ENCODE peak calls at places on chromosomes 6 and 20, in seven cellular contexts. G, Y, L, N, X, K and P are unnamed samples.

GRCh38 chr6:145189836-145190235 is 545.5 kb downstream of the EPM2A start:
- DNase-seq in L (no peak), G (no peak), N (no peak), X (no peak), Y (no peak), K (no peak), P (no peak)

GRCh38 chr6:36752187-36752885 is 54.7 kb downstream of the RAB44 start:
- DNase-seq in N (no peak), L (no peak), G (no peak), K (peak; percentile 54), X (no peak), Y (no peak), P (no peak)

GRCh38 chr6:46465294-46466165 is 25.7 kb downstream of the RCAN2 start:
- DNase-seq in N (no peak), X (no peak), Y (no peak), G (no peak), K (no peak), L (no peak), P (no peak)

GRCh38 chr20:341682-342081 is 5.2 kb upstream of the NRSN2 start:
- DNase-seq in G (peak; percentile 42), Y (no peak), X (no peak), N (no peak), K (no peak), L (no peak), P (no peak)

GRCh38 chr6:165922309-165922794 is 245.3 kb downstream of the TBXT start:
- DNase-seq in L (no peak), Y (no peak), K (no peak), N (no peak), G (no peak), X (no peak), P (no peak)

GRCh38 chr6:54694928-54695532 is 151.5 kb upstream of the FAM83B start:
- DNase-seq in L (no peak), Y (no peak), N (no peak), K (no peak), G (no peak), X (no peak), P (no peak)

GRCh38 chr6:36596359-36596758 is 2.2 kb downstream of the SRSF3 start:
- DNase-seq in X (no peak), Y (no peak), N (no peak), L (peak; percentile 31), K (no peak), G (no peak), P (no peak)

GRCh38 chr6:165640767-165641166 is 22.3 kb downstream of the PDE10A start:
- DNase-seq in K (no peak), N (no peak), L (no peak), G (no peak), X (no peak), Y (no peak), P (no peak)

GRCh38 chr6:42505377-42505702 is 53.6 kb upstream of the TRERF1 start:
- DNase-seq in L (no peak), G (no peak), X (no peak), N (no peak), Y (no peak), K (no peak), P (no peak)

GRCh38 chr20:47666304-47666703 is 119.0 kb downstream of the SULF2 start:
- DNase-seq in L (peak; percentile 52), K (no peak), Y (no peak), X (no peak), G (no peak), N (no peak), P (no peak)

GRCh38 chr20:25178563-25179438 is 16.7 kb upstream of the ENTPD6 start:
- DNase-seq in K (peak; percentile 33), Y (no peak), X (no peak), N (no peak), L (peak; percentile 71), G (peak; percentile 62), P (no peak)

GRCh38 chr6:160005861-160006540 is 37.1 kb downstream of the IGF2R start:
- DNase-seq in N (no peak), G (no peak), X (no peak), L (no peak), Y (peak; percentile 64), K (no peak), P (no peak)

GRCh38 chr6:26383624-26384417 is 913 bp downstream of the BTN2A2 start:
- DNase-seq in Y (no peak), X (no peak), N (no peak), K (peak; percentile 34), L (peak; percentile 66), G (peak; percentile 51), P (no peak)

GRCh38 chr6:43926644-43927524 is 156.9 kb downstream of the VEGFA start:
- DNase-seq in N (no peak), L (no peak), X (no peak), K (peak; percentile 72), Y (no peak), G (peak; percentile 92), P (peak; percentile 49)

GRCh38 chr20:6028795-6029194 is 25.1 kb downstream of the LRRN4 start:
- DNase-seq in K (no peak), X (no peak), Y (no peak), L (no peak), N (no peak), G (no peak), P (no peak)

GRCh38 chr6:19781269-19781668 is 55.9 kb upstream of the ID4 start:
- DNase-seq in K (no peak), X (no peak), N (no peak), Y (no peak), G (no peak), L (no peak), P (no peak)
- H3K27ac ChIP-seq in K (no peak overlapping the region), X (no peak overlapping the region), N (no peak overlapping the region), Y (no peak overlapping the region), G (no peak overlapping the region), L (no peak overlapping the region), P (no peak overlapping the region)

DNA sequence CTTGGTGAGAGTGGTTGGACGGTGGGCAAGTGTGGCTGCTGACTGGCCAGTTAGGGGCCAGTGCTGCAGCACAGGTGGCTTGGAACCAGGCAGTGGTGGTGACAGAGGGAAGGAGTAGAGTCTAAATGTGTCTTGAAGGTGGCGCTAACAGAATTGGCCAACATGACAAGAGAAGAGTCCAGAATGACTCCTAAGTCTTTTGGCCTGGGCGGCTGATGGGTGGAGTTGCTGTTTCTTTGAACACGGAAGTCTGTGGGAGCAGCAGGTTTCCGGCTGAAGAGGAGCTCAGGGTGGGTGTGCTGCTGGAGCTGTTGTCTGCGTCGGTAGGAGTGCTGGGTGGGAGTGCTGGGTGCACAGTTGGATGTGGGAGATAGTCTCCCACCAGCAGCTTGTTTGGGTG is 10.1 kb downstream of the LSM14B start:
- DNase-seq in N (no peak), Y (peak; percentile 58), X (no peak), L (no peak), G (no peak), K (no peak), P (no peak)
- H3K27ac ChIP-seq in N (no peak overlapping the region), Y (peak overlapping the region; percentile 72), X (peak overlapping the region; percentile 7), L (no peak overlapping the region), G (no peak overlapping the region), K (peak overlapping the region; percentile 42), P (no peak overlapping the region)

GRCh38 chr20:37342231-37343177 is 3.4 kb upstream of the SRC start:
- DNase-seq in K (no peak), N (no peak), Y (no peak), G (no peak), L (no peak), X (no peak), P (no peak)
- H3K27ac ChIP-seq in K (peak overlapping the region; percentile 94), N (no peak overlapping the region), Y (no peak overlapping the region), G (no peak overlapping the region), L (no peak overlapping the region), X (no peak overlapping the region), P (no peak overlapping the region)

GRCh38 chr6:137465378-137466009 is 28.7 kb downstream of the OLIG3 start:
- DNase-seq in N (no peak), K (no peak), L (no peak), X (no peak), Y (no peak), G (no peak), P (no peak)
- H3K27ac ChIP-seq in N (no peak overlapping the region), K (no peak overlapping the region), L (no peak overlapping the region), X (no peak overlapping the region), Y (no peak overlapping the region), G (no peak overlapping the region), P (no peak overlapping the region)

GRCh38 chr6:110233769-110234374 is 53.6 kb downstream of the CDC40 start:
- DNase-seq in N (no peak), G (no peak), X (no peak), Y (no peak), K (no peak), L (no peak), P (no peak)

GRCh38 chr6:110232456-110232855 is 52.2 kb downstream of the CDC40 start:
- DNase-seq in G (no peak), L (no peak), Y (no peak), X (no peak), N (no peak), K (no peak), P (no peak)
- H3K27ac ChIP-seq in G (no peak overlapping the region), L (peak overlapping the region; percentile 54), Y (no peak overlapping the region), X (no peak overlapping the region), N (no peak overlapping the region), K (peak overlapping the region; percentile 56), P (no peak overlapping the region)